ENCODE peak calls at places on chromosomes 4 and X, in nine cellular contexts. R is natural killer cell treated with Interleukin-12 subunit alpha and Interleukin-12 subunit beta and Interleukin-15 and Interleukin-18, amount 100 ng/mL, for 72 hours; K is GM04504; Y is left kidney; V is activated T-cell treated with anti-CD3 and anti-CD28 coated beads, Interleukin-2, amount 50 U/mL, for 72 hours; E is T-helper 2 cell treated with Interferon-gamma antibody and Interleukin-4, amounts not matched to agents 5 μg/mL and 100 μg/mL, for 36 hours; A is DMS153; D is GM23338; U is putamen. G is an unnamed sample.

GRCh38 chrX:3815896-3816664 is 102.6 kb upstream of the PRKX start:
- DNase-seq in Y (peak), V (peak), D (peak), K (peak), E (peak), U (peak), A (no peak), R (peak), G (no peak)

GRCh38 chrX:118644378-118644777 is 83.0 kb upstream of the IL13RA1 start:
- DNase-seq in A (no peak), K (no peak), D (no peak), U (peak), V (no peak), R (no peak), Y (peak), E (no peak), G (no peak)

GRCh38 chr4:152734015-152734698 is 45.4 kb downstream of the TIGD4 start:
- DNase-seq in R (no peak), V (no peak), U (no peak), D (peak), K (no peak), E (no peak), Y (no peak), A (no peak), G (no peak)

GRCh38 chrX:121365572-121366161 is 318.3 kb downstream of the GLUD2 start:
- DNase-seq in K (no peak), E (no peak), D (no peak), V (no peak), R (no peak), Y (peak), U (no peak), A (no peak), G (no peak)

GRCh38 chr4:87680271-87680670 is 30.2 kb downstream of the DMP1 start:
- DNase-seq in V (no peak), Y (no peak), U (no peak), R (no peak), A (no peak), D (peak), E (no peak), K (no peak), G (no peak)

GRCh38 chr4:172168888-172169287 is 355.7 kb downstream of the GALNTL6 start:
- DNase-seq in R (no peak), E (no peak), V (no peak), Y (no peak), A (no peak), U (no peak), K (no peak), D (no peak), G (no peak)

GRCh38 chr4:15955670-15956069 is 7.3 kb downstream of the FGFBP2 start:
- DNase-seq in R (no peak), Y (no peak), A (no peak), V (no peak), K (no peak), E (no peak), D (no peak), U (no peak), G (no peak)

GRCh38 chr4:144903953-144904711 is 193.9 kb downstream of the ANAPC10 start:
- DNase-seq in V (no peak), E (no peak), Y (no peak), K (no peak), R (no peak), A (no peak), U (no peak), D (no peak), G (no peak)

GRCh38 chrX:154731881-154732280 is 19.0 kb downstream of the GAB3 start:
- DNase-seq in V (no peak), R (peak), D (no peak), K (no peak), Y (no peak), E (no peak), U (no peak), A (no peak), G (no peak)

G was measured in GM18507.